ENCODE peak calls at places on chromosomes 16 and 17, in five cellular contexts. K is Peyer's patch, P is cardiac fibroblast, G is astrocyte of the cerebellum, W is MM.1S. V is an unnamed sample.

GRCh38 chr16:67294927-67295326 is 15.6 kb downstream of the PLEKHG4 start:
- DNase-seq in W (no peak), P (no peak), G (peak), K (no peak), V (no peak)

GRCh38 chr16:28162326-28162877 is 49.4 kb downstream of the XPO6 start:
- DNase-seq in K (no peak), P (no peak), G (no peak), W (no peak), V (no peak)

GRCh38 chr16:56964243-56965148 is 2.7 kb downstream of the CETP start:
- DNase-seq in K (peak), G (no peak), P (peak), W (peak), V (peak)

GRCh38 chr17:81558941-81559806 is 7.0 kb upstream of the FAAP100 start:
- DNase-seq in W (no peak), P (peak), G (no peak), K (no peak), V (no peak)

GRCh38 chr16:56450275-56450889 is 750 bp downstream of the NUDT21 start:
- DNase-seq in G (no peak), W (no peak), K (no peak), P (peak), V (peak)

GRCh38 chr16:56102159-56102798 is 89.0 kb upstream of the GNAO1 start:
- DNase-seq in W (no peak), P (no peak), G (no peak), K (no peak), V (no peak)

GRCh38 chr17:80946449-80946848 is 45.2 kb upstream of the CHMP6 start:
- DNase-seq in K (no peak), G (no peak), P (no peak), W (no peak), V (no peak)

GRCh38 chr16:50266337-50267091 is at the start of gene ADCY7:
- DNase-seq in G (peak), P (peak), W (peak), K (peak), V (peak)

GRCh38 chr16:56807011-56807675 is 57.9 kb upstream of the SLC12A3 start:
- DNase-seq in G (no peak), W (no peak), K (no peak), P (peak), V (peak)

GRCh38 chr16:88805887-88806393 is 2.4 kb downstream of the CDT1 start:
- DNase-seq in W (no peak), G (no peak), P (no peak), K (no peak), V (no peak)

GRCh38 chr17:1727876-1728630 is 3.5 kb downstream of the WDR81 start:
- DNase-seq in K (no peak), P (no peak), G (no peak), W (no peak), V (no peak)

GRCh38 chr16:89041571-89042481 is 51.8 kb upstream of the ACSF3 start:
- DNase-seq in W (no peak), G (no peak), K (no peak), P (no peak), V (no peak)

GRCh38 chr16:2026461-2027023 is at the start of gene NHERF2:
- DNase-seq in W (peak), G (no peak), K (no peak), P (no peak), V (no peak)

GRCh38 chr17:5272313-5272712 is 9.8 kb upstream of the RABEP1 start:
- DNase-seq in K (no peak), W (no peak), G (no peak), P (no peak), V (peak)

GRCh38 chr17:12964840-12965239 is 53.0 kb downstream of the ELAC2 start:
- DNase-seq in W (no peak), K (no peak), P (no peak), G (no peak), V (no peak)

GRCh38 chr16:1793578-1794220 is at the start of gene IGFALS:
- DNase-seq in G (no peak), P (no peak), W (no peak), K (peak), V (no peak)

GRCh38 chr17:39899215-39899614 is 19.2 kb downstream of the GSDMB start:
- DNase-seq in P (no peak), K (no peak), W (no peak), G (no peak), V (peak)

GRCh38 chr16:88672776-88673175 is 9.9 kb upstream of the MVD start:
- DNase-seq in G (no peak), P (no peak), K (no peak), W (no peak), V (peak)

GRCh38 chr17:81412490-81413093 is 17.3 kb downstream of the BAHCC1 start:
- DNase-seq in W (no peak), P (peak), K (no peak), G (no peak), V (peak)

GRCh38 chr17:82358467-82359350 is at the start of gene TEX19:
- DNase-seq in G (no peak), K (no peak), P (no peak), W (peak), V (no peak)

GRCh38 chr17:61570118-61570517 is 20.9 kb downstream of the NACA2 start:
- DNase-seq in G (no peak), K (no peak), P (peak), W (no peak), V (peak)

GRCh38 chr16:10942352-10943297 is at the start of gene DEXI:
- DNase-seq in K (peak), P (peak), G (peak), W (peak), V (peak)

GRCh38 chr16:87057951-87058560 is 259.1 kb downstream of the C16orf95 start:
- DNase-seq in W (no peak), P (no peak), K (no peak), G (no peak), V (no peak)

GRCh38 chr16:83058376-83058775 is 431.6 kb downstream of the CDH13 start:
- DNase-seq in K (no peak), W (no peak), G (no peak), P (no peak), V (no peak)

GRCh38 chr17:41825175-41825845 is 10.7 kb downstream of the NT5C3B start:
- DNase-seq in W (no peak), P (no peak), K (no peak), G (no peak), V (no peak)

GRCh38 chr16:68800257-68800875 is 43.0 kb upstream of the TANGO6 start:
- DNase-seq in G (peak), W (peak), K (peak), P (peak), V (peak)

GRCh38 chr17:78416311-78416711 is 37.9 kb downstream of the PGS1 start:
- DNase-seq in W (no peak), G (peak), K (peak), P (no peak), V (no peak)

GRCh38 chr17:15377608-15378007 is 36.2 kb upstream of the TEKT3 start:
- DNase-seq in G (peak), K (no peak), W (no peak), P (peak), V (no peak)

GRCh38 chr17:45940826-45941225 is 46.5 kb downstream of the MAPT start:
- DNase-seq in K (no peak), P (no peak), G (no peak), W (no peak), V (no peak)

GRCh38 chr16:23052908-23053580 is 96.2 kb downstream of the USP31 start:
- DNase-seq in G (no peak), K (no peak), P (no peak), W (no peak), V (no peak)

GRCh38 chr17:65366102-65366844 is 195.2 kb downstream of the AXIN2 start:
- DNase-seq in W (no peak), G (no peak), K (no peak), P (no peak), V (no peak)

GRCh38 chr16:65489531-65490023 is 367.7 kb upstream of the CDH11 start:
- DNase-seq in K (no peak), W (no peak), G (no peak), P (no peak), V (peak)

GRCh38 chr16:22117666-22118065 is 25.3 kb downstream of the VWA3A start:
- DNase-seq in G (no peak), W (no peak), P (no peak), K (no peak), V (peak)

GRCh38 chr17:82052638-82053059 is 951 bp downstream of the GPS1 start:
- DNase-seq in W (no peak), P (no peak), K (no peak), G (no peak), V (no peak)

GRCh38 chr17:63974594-63975192 is 2.0 kb upstream of the SCN4A start:
- DNase-seq in P (peak), W (no peak), K (no peak), G (no peak), V (peak)

GRCh38 chr17:3647769-3648540 is 11.4 kb downstream of the CTNS start:
- DNase-seq in G (no peak), P (peak), K (peak), W (peak), V (peak)

GRCh38 chr17:4969551-4970231 is 2.1 kb upstream of the SPAG7 start:
- DNase-seq in K (no peak), W (no peak), P (no peak), G (no peak), V (no peak)

GRCh38 chr17:8829036-8829941 is 30.1 kb upstream of the MFSD6L start:
- DNase-seq in P (no peak), K (no peak), G (no peak), W (no peak), V (no peak)

DNA sequence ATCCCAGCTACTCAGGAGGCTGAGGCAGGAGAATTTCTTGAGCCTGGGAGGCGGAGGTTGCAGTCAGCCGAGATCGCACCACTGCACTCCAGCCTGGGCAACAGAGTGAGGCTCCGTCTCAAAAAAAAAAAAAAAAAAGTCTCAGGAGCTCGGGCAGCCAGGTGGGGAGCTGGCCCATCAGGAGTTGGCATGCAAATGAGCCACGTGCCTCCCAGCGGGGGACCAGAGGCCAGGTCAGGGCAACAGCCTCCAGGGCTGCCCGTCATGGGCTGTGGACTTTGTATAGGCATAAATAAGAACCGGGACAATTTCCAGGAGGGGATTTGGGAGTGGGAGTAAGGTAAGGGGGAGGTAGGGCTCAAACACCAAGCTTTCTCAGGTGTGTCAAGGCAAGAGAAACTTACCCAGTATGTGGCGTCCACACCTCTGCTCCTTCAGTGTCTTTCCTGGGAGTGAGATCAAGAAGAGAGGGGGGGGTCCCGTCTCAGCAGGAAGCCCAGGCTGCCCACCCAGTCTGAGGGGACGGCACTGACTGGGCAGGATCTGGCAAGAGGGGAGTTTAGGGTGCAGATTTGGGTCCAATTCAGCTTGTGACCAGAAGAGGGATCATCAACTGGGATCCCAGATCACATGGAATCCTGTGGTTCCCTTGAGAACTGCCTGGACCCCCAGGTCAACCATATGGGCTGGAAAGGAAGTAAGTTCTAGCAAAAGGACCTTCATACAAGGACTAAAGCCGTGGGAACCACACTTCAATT is 22.3 kb upstream of the G6PC1 start:
- DNase-seq in W (peak), K (peak), G (no peak), P (no peak), V (no peak)
- TF ChIP-seq CTCF in W (no peak), K (no peak), G (no peak), P (no peak), V (no peak)

GRCh38 chr16:73743665-73744496 is 552.7 kb upstream of the PSMD7 start:
- DNase-seq in G (no peak), K (no peak), W (no peak), P (no peak), V (no peak)
- TF ChIP-seq CTCF in G (no peak), K (no peak), W (no peak), P (no peak), V (no peak)

GRCh38 chr17:50380369-50381259 is 7.6 kb downstream of the EME1 start:
- DNase-seq in P (no peak), W (no peak), G (no peak), K (no peak), V (no peak)
- TF ChIP-seq CTCF in P (no peak), W (no peak), G (peak), K (no peak), V (peak)

DNA sequence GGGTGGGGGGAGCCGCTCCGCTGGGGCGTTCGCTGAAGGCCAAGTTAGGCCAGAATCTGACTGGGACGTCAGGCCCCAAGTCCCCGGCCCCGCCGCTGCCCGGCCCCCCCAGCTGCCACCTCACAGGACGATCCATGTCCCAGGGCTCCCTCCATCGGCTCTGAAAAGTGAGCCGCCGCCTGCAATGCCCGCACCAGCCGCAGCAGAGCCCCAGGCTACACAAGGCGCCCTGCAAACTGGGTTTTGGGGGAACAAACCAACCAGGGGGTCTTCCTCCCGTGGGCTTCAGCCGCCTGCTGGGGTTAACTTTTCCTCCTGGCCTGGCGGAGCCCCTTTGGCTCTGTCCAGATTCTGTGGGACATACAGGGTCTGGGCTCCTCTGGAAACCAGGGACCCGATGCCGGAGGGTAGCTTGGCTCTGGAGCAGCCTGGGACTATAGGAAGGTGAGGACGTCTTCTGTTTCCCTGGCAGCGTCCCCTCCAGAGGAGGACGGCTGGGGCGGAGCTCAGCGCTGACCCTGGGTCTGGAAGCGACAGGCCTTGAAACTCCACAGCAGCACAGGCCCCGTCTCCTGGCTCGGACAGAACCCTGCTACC is 835 bp downstream of the NME4 start:
- DNase-seq in W (peak), K (peak), G (peak), P (peak), V (peak)
- TF ChIP-seq CTCF in W (peak), K (peak), G (peak), P (peak), V (peak)

DNA sequence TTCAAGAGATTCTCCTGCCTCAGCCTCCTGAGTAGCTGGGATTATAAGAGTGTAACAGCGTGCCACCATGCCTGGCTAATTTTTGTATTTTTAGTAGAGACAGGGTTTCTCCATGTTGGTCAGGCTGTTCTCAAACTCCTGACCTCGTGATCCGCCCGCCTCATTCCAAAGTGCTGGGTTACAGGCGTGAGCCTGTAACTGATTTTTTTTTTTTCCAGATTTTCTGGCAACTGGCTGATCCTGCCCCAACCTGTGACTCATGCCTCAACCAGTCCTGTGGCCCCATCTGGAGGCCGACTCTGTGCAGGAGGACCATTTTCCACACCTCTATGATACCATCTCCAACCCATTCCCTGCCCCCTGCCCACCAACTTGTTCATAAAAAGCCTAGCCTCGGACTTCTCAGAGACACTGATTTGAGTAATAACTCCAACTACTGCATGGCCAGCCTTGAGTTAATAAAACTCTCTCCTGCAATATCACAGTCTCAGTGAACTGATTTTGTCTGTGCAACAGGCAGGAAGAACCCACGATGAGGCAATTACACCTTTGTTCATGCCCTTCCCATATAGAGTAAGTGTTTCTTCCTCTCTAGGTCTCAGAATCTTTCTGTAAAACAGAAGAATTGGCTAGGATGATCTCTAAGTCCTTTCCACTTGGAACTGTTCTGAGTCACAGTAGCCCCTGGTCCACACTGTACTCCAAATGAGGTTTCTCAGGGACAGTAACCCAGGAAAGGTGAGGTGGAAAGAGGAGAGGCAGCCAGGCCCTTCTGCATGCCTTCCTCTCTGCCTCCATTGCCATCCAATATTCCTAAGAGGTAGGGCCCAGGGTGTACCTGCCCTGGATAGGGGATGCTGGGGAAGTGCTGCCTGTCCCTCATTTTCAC is 8.8 kb upstream of the CNOT1 start:
- DNase-seq in K (no peak), G (peak), W (no peak), P (peak), V (peak)
- TF ChIP-seq CTCF in K (peak), G (peak), W (no peak), P (peak), V (peak)

V was measured in epithelial cell of esophagus.